ENCODE peak calls at places on chromosomes 4 and X, in six cellular contexts. O is IMR-90, K is mesenchymal stem cell, W is H1, T is H9, M is neuronal stem cell. C is an unnamed sample.

GRCh38 chrX:1212532-1212931 is at the start of gene CRLF2:
- DNase-seq in O (no peak), K (peak; percentile 71), W (no peak), T (no peak), M (no peak), C (peak; percentile 18)

GRCh38 chr4:169238445-169238844 is 32.3 kb downstream of the SH3RF1 start:
- DNase-seq in O (peak; percentile 47), K (no peak), W (no peak), T (no peak), M (no peak), C (peak; percentile 20)

GRCh38 chr4:18033111-18034085 is 11.8 kb upstream of the LCORL start:
- DNase-seq in O (no peak), K (no peak), W (no peak), T (no peak), M (no peak), C (no peak)

GRCh38 chrX:329291-329910 is 10.8 kb upstream of the GTPBP6 start:
- DNase-seq in O (no peak), K (no peak), W (no peak), T (no peak), M (no peak), C (no peak)

GRCh38 chrX:52923781-52924241 is 26.7 kb downstream of the FAM156B start:
- DNase-seq in O (peak; percentile 69), K (peak; percentile 43), W (no peak), T (no peak), M (no peak), C (peak; percentile 4)

GRCh38 chrX:42398967-42399631 is 378.9 kb downstream of the PPP1R2C start:
- DNase-seq in O (no peak), K (peak; percentile 2), W (no peak), T (no peak), M (no peak), C (no peak)

GRCh38 chrX:136529795-136530194 is 2.2 kb upstream of the VGLL1 start:
- DNase-seq in O (no peak), K (no peak), W (no peak), T (no peak), M (no peak), C (peak; percentile 32)

GRCh38 chr4:2638730-2639129 is 102.3 kb downstream of the FAM193A start:
- DNase-seq in O (no peak), K (no peak), W (no peak), T (no peak), M (no peak), C (no peak)

GRCh38 chrX:135411893-135412292 is 9.9 kb upstream of the SMIM10L2A start:
- DNase-seq in O (peak; percentile 59), K (peak; percentile 21), W (no peak), T (no peak), M (no peak), C (no peak)

GRCh38 chr4:94412019-94413017 is 39.4 kb upstream of the PDLIM5 start:
- DNase-seq in O (peak; percentile 79), K (peak; percentile 69), W (no peak), T (no peak), M (no peak), C (no peak)

GRCh38 chr4:20418865-20419451 is 167.3 kb downstream of the SLIT2 start:
- DNase-seq in O (peak; percentile 79), K (peak; percentile 77), W (no peak), T (no peak), M (no peak), C (peak; percentile 55)

GRCh38 chr4:2650276-2650675 is 105.9 kb downstream of the TNIP2 start:
- DNase-seq in O (no peak), K (no peak), W (no peak), T (no peak), M (no peak), C (no peak)

GRCh38 chr4:149980941-149981340 is 97.3 kb upstream of the DCLK2 start:
- DNase-seq in O (peak; percentile 65), K (peak; percentile 73), W (peak; percentile 13), T (no peak), M (peak; percentile 44), C (peak; percentile 79)

GRCh38 chr4:150582101-150582565 is at the start of gene MAB21L2:
- DNase-seq in O (peak; percentile 46), K (peak; percentile 80), W (no peak), T (peak; percentile 31), M (peak; percentile 27), C (no peak)

GRCh38 chrX:20585782-20586181 is 319.1 kb upstream of the RPS6KA3 start:
- DNase-seq in O (no peak), K (no peak), W (no peak), T (no peak), M (no peak), C (no peak)

GRCh38 chr4:169283114-169283509 is 12.4 kb upstream of the SH3RF1 start:
- DNase-seq in O (peak; percentile 92), K (peak; percentile 25), W (no peak), T (no peak), M (no peak), C (peak; percentile 80)

GRCh38 chr4:41880840-41881831 is 54.1 kb upstream of the TMEM33 start:
- DNase-seq in O (no peak), K (peak; percentile 28), W (no peak), T (peak; percentile 41), M (no peak), C (peak; percentile 20)

GRCh38 chrX:14026121-14026520 is 3.6 kb downstream of the GEMIN8 start:
- DNase-seq in O (no peak), K (no peak), W (no peak), T (no peak), M (peak; percentile 35), C (no peak)

GRCh38 chr4:20292739-20293138 is 41.0 kb downstream of the SLIT2 start:
- DNase-seq in O (no peak), K (no peak), W (no peak), T (no peak), M (no peak), C (no peak)

GRCh38 chrX:17859609-17860178 is 1.4 kb downstream of the RAI2 start:
- DNase-seq in O (no peak), K (no peak), W (no peak), T (no peak), M (no peak), C (no peak)

GRCh38 chr4:73070072-73070385 is 513 bp upstream of the COX18 start:
- DNase-seq in O (no peak), K (no peak), W (no peak), T (no peak), M (no peak), C (no peak)

GRCh38 chr4:87901426-87901825 is 68.7 kb downstream of the MEPE start:
- DNase-seq in O (no peak), K (no peak), W (no peak), T (no peak), M (no peak), C (no peak)

GRCh38 chrX:119686087-119686639 is 6.8 kb downstream of the SEPTIN6 start:
- DNase-seq in O (no peak), K (peak; percentile 11), W (no peak), T (no peak), M (no peak), C (no peak)

GRCh38 chr4:94766856-94767255 is 9.1 kb downstream of the BMPR1B start:
- DNase-seq in O (peak; percentile 60), K (peak; percentile 23), W (no peak), T (no peak), M (no peak), C (peak; percentile 16)

GRCh38 chr4:165439981-165440380 is 61.2 kb downstream of the CPE start:
- DNase-seq in O (no peak), K (peak; percentile 27), W (no peak), T (no peak), M (no peak), C (no peak)

GRCh38 chr4:114072781-114073180 is 93.3 kb upstream of the ARSJ start:
- DNase-seq in O (no peak), K (no peak), W (no peak), T (no peak), M (no peak), C (no peak)

GRCh38 chr4:175776217-175776616 is 35.8 kb downstream of the GPM6A start:
- DNase-seq in O (no peak), K (no peak), W (peak; percentile 33), T (peak; percentile 73), M (no peak), C (no peak)

GRCh38 chr4:49516796-49517195 is 530.7 kb downstream of the CWH43 start:
- DNase-seq in O (no peak), K (no peak), W (no peak), T (no peak), M (no peak), C (no peak)

GRCh38 chr4:15234585-15235126 is 193.2 kb upstream of the C1QTNF7 start:
- DNase-seq in O (peak; percentile 98), K (peak; percentile 97), W (no peak), T (no peak), M (no peak), C (no peak)

GRCh38 chrX:1452497-1453389 is at the start of gene ASMTL:
- DNase-seq in O (peak; percentile 99), K (peak; percentile 97), W (peak; percentile 100), T (peak; percentile 99), M (peak; percentile 100), C (peak; percentile 98)

GRCh38 chr4:121950680-121951569 is 935 bp downstream of the TRPC3 start:
- DNase-seq in O (peak; percentile 18), K (peak; percentile 51), W (no peak), T (peak; percentile 56), M (peak; percentile 8), C (no peak)

GRCh38 chr4:76548704-76549103 is 113.7 kb downstream of the SHROOM3 start:
- DNase-seq in O (no peak), K (no peak), W (no peak), T (no peak), M (no peak), C (peak; percentile 35)
- H3K14ac ChIP-seq in O (no peak overlapping the region), K (no peak overlapping the region), W (no peak overlapping the region), T (no peak overlapping the region), M (no peak overlapping the region), C (no peak overlapping the region)

DNA sequence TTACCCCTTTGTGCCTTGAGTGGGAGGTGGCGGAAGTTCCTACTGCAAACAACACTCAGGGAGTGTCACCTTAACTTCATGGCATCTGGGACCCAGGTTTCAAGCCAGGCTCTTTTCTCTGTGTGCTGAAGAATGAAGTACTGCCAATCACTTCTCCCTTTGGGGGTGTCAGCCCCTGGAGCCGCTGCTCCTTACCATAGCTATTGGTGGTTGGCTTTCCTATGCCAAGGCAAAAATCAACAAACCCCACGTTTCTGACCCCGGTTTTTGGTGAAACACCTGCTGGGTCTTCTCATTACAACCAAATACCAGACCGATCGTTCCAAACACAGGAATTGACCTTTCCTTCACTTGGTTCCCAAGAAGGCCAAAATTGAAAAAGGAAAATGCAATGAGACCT is 19.7 kb upstream of the SLC2A9 start:
- DNase-seq in O (no peak), K (no peak), W (no peak), T (no peak), M (no peak), C (no peak)
- H3K14ac ChIP-seq in O (no peak overlapping the region), K (no peak overlapping the region), W (no peak overlapping the region), T (no peak overlapping the region), M (no peak overlapping the region), C (no peak overlapping the region)

DNA sequence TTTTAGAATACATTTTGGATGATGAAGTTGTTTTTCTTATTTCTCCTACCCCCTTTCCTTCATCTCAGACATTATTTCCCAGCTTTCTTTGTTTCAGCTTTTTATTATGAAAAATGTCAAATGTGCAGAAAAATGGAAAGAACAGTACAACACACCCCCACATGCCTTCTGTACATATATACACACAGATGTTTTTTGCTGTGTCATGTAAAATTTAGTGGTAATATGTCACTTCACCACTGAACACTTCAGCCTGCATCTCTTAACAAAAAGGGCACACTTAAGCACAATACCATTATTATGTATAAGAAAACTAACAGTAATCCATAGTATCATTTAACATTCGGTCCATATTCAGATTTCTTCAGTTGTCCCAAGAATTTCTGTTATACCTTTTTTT is 37.8 kb downstream of the OCRL start:
- DNase-seq in O (no peak), K (peak; percentile 19), W (no peak), T (no peak), M (no peak), C (no peak)
- H3K14ac ChIP-seq in O (no peak overlapping the region), K (no peak overlapping the region), W (no peak overlapping the region), T (no peak overlapping the region), M (no peak overlapping the region), C (no peak overlapping the region)

GRCh38 chrX:130497531-130497930 is 95.7 kb downstream of the RBMX2 start:
- DNase-seq in O (no peak), K (no peak), W (no peak), T (no peak), M (no peak), C (no peak)
- H3K14ac ChIP-seq in O (no peak overlapping the region), K (no peak overlapping the region), W (no peak overlapping the region), T (no peak overlapping the region), M (no peak overlapping the region), C (no peak overlapping the region)